ENCODE peak calls at places on chromosomes 1 and 21, in four cellular contexts. T, V, O and J are unnamed samples.
A peak's percentile ranks its signal among the peaks of the same experiment; 100 is the strongest.

GRCh38 chr1:197761654-197762053 is 13.6 kb downstream of the DENND1B start:
- DNase-seq in T (no peak), V (no peak), O (no peak), J (no peak)

GRCh38 chr1:208170252-208170651 is 73.9 kb downstream of the PLXNA2 start:
- DNase-seq in T (no peak), V (no peak), O (no peak), J (peak; percentile 52)

GRCh38 chr1:46603858-46604549 is at the start of gene MKNK1:
- DNase-seq in T (peak; percentile 94), V (peak; percentile 97), O (peak; percentile 93), J (peak; percentile 100)

GRCh38 chr1:119007672-119008482 is 19.7 kb upstream of the TBX15 start:
- DNase-seq in T (peak; percentile 13), V (no peak), O (no peak), J (peak; percentile 76)

GRCh38 chr1:165116732-165117131 is 239.8 kb downstream of the LMX1A start:
- DNase-seq in T (peak; percentile 36), V (peak; percentile 97), O (peak; percentile 95), J (no peak)

GRCh38 chr1:32972814-32973428 is 8.3 kb upstream of the RNF19B start:
- DNase-seq in T (peak; percentile 62), V (peak; percentile 67), O (peak; percentile 63), J (peak; percentile 96)

GRCh38 chr21:39714331-39714730 is 30.7 kb upstream of the IGSF5 start:
- DNase-seq in T (no peak), V (no peak), O (no peak), J (no peak)

GRCh38 chr1:55060133-55060999 is 21.0 kb downstream of the PCSK9 start:
- DNase-seq in T (peak; percentile 28), V (no peak), O (peak; percentile 73), J (no peak)

GRCh38 chr21:44647222-44647552 is 973 bp downstream of the KRTAP10-11 start:
- DNase-seq in T (no peak), V (no peak), O (no peak), J (peak; percentile 57)

GRCh38 chr1:167601442-167602380 is 28.3 kb upstream of the RCSD1 start:
- DNase-seq in T (peak; percentile 15), V (no peak), O (no peak), J (peak; percentile 32)

GRCh38 chr1:73998348-73998959 is 199.5 kb downstream of the LRRIQ3 start:
- DNase-seq in T (peak; percentile 30), V (peak; percentile 68), O (peak; percentile 37), J (peak; percentile 8)

GRCh38 chr1:60423181-60423780 is 349.7 kb upstream of the C1orf87 start:
- DNase-seq in T (no peak), V (no peak), O (no peak), J (no peak)

GRCh38 chr1:62325076-62325475 is 5.8 kb upstream of the KANK4 start:
- DNase-seq in T (no peak), V (peak; percentile 44), O (peak; percentile 96), J (no peak)

GRCh38 chr21:45468051-45468970 is 63.3 kb downstream of the COL18A1 start:
- DNase-seq in T (no peak), V (no peak), O (no peak), J (no peak)

GRCh38 chr21:16058896-16059295 is 329.1 kb downstream of the USP25 start:
- DNase-seq in T (no peak), V (peak; percentile 8), O (peak; percentile 32), J (no peak)

GRCh38 chr1:232844791-232845190 is 39.6 kb downstream of the MAP10 start:
- DNase-seq in T (peak; percentile 54), V (peak; percentile 34), O (peak; percentile 36), J (no peak)

GRCh38 chr1:176783281-176783680 is 320.3 kb downstream of the PAPPA2 start:
- DNase-seq in T (no peak), V (no peak), O (no peak), J (no peak)

GRCh38 chr1:29849038-29849750 is 612.9 kb downstream of the PTPRU start:
- DNase-seq in T (peak; percentile 18), V (peak; percentile 83), O (peak; percentile 53), J (peak; percentile 81)

GRCh38 chr1:243499248-243499647 is 243.4 kb downstream of the SDCCAG8 start:
- DNase-seq in T (no peak), V (no peak), O (no peak), J (no peak)
- H3K36me3 ChIP-seq in T (peaks cover 37% of the 10 kb centered on the region), V (peaks cover 10% of the 10 kb centered on the region), O (peaks cover 8% of the 10 kb centered on the region), J (no peaks in the 10 kb centered on the region)

GRCh38 chr1:17043676-17044075 is 10.2 kb downstream of the SDHB start:
- DNase-seq in T (no peak), V (no peak), O (no peak), J (no peak)

GRCh38 chr1:17045140-17045539 is 8.7 kb downstream of the SDHB start:
- DNase-seq in T (no peak), V (no peak), O (peak; percentile 13), J (no peak)

GRCh38 chr1:17045623-17046022 is 8.2 kb downstream of the SDHB start:
- DNase-seq in T (no peak), V (no peak), O (peak; percentile 28), J (no peak)

GRCh38 chr1:17047924-17048323 is 5.9 kb downstream of the SDHB start:
- DNase-seq in T (no peak), V (no peak), O (no peak), J (no peak)

DNA sequence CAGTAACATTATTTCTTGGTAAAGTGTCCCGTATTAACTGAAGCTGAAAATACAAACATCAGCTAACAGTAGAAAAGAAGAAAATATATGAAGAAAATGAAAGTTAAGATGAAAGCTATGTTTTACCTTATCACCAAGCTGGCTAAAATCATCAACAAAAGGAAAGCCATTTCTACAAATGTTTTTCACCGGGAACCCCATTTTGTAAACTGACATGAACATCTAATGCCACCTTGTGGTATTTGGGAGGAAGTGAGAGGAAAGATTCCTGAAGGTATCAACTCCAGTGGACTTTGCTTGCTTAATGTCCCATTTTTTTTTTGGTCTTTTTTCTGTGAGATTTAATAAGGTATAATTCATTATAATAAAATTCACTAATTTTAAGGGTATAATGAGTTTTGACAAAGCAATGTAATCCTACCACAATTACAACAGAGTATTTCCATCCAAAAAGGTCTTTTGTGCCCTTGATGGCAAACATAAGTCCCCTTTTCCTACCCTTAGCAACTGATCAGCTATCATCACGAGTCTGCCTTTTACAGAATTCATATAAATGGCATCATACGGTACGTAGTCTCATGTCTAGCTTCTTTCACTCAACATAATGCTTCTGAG is 7.7 kb downstream of the SDHB start:
- DNase-seq in T (peak; percentile 73), V (peak; percentile 69), O (peak; percentile 86), J (peak; percentile 51)
- H3K4me3 ChIP-seq in T (peak overlapping the region; percentile 68), V (no peak overlapping the region), O (peak overlapping the region; percentile 57), J (no peak overlapping the region)

GRCh38 chr21:21731626-21732025 is 733.4 kb downstream of the NCAM2 start:
- DNase-seq in T (no peak), V (no peak), O (no peak), J (no peak)
- H3K36me3 ChIP-seq in T (no peaks in the 10 kb centered on the region), V (no peaks in the 10 kb centered on the region), O (no peaks in the 10 kb centered on the region), J (no peaks in the 10 kb centered on the region)

GRCh38 chr1:39488801-39489566 is 2.5 kb upstream of the BMP8A start:
- DNase-seq in T (no peak), V (no peak), O (peak; percentile 23), J (peak; percentile 21)

GRCh38 chr1:39490596-39491145 is 765 bp upstream of the BMP8A start:
- DNase-seq in T (no peak), V (no peak), O (peak; percentile 15), J (peak; percentile 85)

GRCh38 chr1:39489567-39490239 is 1.7 kb upstream of the BMP8A start:
- DNase-seq in T (no peak), V (no peak), O (peak; percentile 13), J (peak; percentile 61)

GRCh38 chr1:39488012-39488545 is 3.4 kb upstream of the BMP8A start:
- DNase-seq in T (no peak), V (no peak), O (no peak), J (no peak)

GRCh38 chr1:39491146-39491921 is at the start of gene BMP8A:
- DNase-seq in T (peak; percentile 53), V (peak; percentile 61), O (peak; percentile 67), J (peak; percentile 98)
- H3K4me3 ChIP-seq in T (peak within 1 kb of the TSS; percentile 49), V (peak within 1 kb of the TSS; percentile 69), O (peak within 1 kb of the TSS; percentile 45), J (peak within 1 kb of the TSS; percentile 59)

GRCh38 chr1:243218059-243218458 is 37.0 kb downstream of the CEP170 start:
- DNase-seq in T (no peak), V (no peak), O (no peak), J (no peak)
- H3K36me3 ChIP-seq in T (peaks cover 8% of the 10 kb centered on the region), V (peaks cover 43% of the 10 kb centered on the region), O (peaks cover 47% of the 10 kb centered on the region), J (peaks cover 2% of the 10 kb centered on the region)

GRCh38 chr1:222084996-222085395 is 343.1 kb upstream of the DUSP10 start:
- DNase-seq in T (no peak), V (no peak), O (peak; percentile 94), J (no peak)
- H3K4me3 ChIP-seq in T (peak overlapping the region; percentile 51), V (no peak overlapping the region), O (peak overlapping the region; percentile 39), J (no peak overlapping the region)

GRCh38 chr1:13604191-13604590 is 20.6 kb downstream of the PDPN start:
- DNase-seq in T (no peak), V (no peak), O (no peak), J (no peak)
- H3K36me3 ChIP-seq in T (no peaks in the 10 kb centered on the region), V (no peaks in the 10 kb centered on the region), O (no peaks in the 10 kb centered on the region), J (peaks cover 2% of the 10 kb centered on the region)

DNA sequence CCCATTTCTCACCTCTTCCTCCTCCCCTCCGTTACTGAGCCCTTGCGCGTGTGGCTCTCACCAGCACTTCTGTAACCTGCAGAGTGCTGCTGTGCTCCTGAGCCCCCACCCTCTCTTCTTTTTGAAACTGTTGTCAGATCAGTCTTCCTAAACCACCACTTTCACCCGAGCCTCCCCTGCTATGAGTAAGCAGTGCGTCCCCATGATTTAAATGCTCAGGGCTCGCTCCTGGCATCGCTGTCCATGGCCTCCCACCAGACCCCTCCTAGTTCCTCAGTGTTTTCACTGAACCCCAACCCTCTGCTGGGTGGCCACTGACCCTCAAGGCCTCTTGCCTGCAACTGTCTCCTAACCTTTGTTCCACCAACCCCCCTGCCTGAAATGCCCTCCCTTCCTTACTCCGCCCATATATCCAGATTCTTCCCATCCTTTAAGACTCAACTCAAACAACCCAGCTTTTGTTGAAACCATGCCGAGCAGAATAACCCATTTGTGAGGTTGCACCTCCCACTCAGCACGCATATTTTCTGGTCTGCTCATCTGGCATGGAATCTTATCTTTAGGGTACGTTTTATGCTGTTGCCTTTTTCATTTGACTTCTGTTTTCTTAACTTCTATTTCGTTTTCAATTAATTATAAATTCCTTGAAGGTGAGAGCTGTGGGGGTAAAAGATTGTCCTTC is 64.5 kb upstream of the FAM3B start:
- DNase-seq in T (no peak), V (peak; percentile 70), O (peak; percentile 72), J (no peak)
- H3K4me3 ChIP-seq in T (no peak overlapping the region), V (no peak overlapping the region), O (no peak overlapping the region), J (no peak overlapping the region)

DNA sequence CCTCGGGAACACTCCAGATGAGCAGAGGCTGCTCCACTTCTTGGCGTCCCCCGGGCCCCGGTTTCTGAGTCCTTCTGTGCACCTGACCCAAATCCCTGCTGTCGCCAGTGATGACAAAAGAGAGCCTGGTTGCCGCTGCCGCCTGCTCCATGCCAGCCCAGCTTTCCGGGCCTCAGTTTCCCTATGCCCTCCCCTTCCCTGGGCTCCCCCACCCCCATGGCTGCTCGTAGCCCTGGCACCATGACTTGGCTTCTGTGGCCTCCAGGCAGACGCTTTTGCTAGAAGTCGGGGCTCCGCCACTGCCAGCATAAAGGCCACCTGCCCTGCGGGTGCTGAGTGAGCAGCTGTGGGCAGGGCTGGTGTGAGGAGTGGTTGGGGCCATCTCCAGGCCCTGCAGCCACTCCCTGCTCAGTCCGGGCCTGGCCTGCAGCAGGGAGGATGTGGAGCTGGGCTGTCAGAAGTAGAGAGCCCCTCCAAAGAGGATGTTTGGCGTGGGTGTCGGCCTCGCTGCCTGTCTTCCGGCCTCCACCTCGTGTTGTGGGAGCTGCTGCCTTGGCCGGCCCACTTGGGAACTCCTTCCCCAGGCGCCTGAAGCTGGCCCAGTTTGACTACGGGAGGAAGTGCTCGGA is 11.7 kb downstream of the TMEM240 start:
- DNase-seq in T (no peak), V (no peak), O (no peak), J (no peak)
- H3K36me3 ChIP-seq in T (peaks cover 82% of the 10 kb centered on the region), V (peaks cover 52% of the 10 kb centered on the region), O (peaks cover 12% of the 10 kb centered on the region), J (peaks cover 3% of the 10 kb centered on the region)